ENCODE peak calls at places on chromosomes 2 and 18, in four cellular contexts. K is hepatocyte; C is CD8-positive, alpha-beta memory T cell; H is CD8-positive, alpha-beta T cell. Z is an unnamed sample.

GRCh38 chr2:137223722-137224121 is 458.4 kb downstream of the THSD7B start:
- DNase-seq in K (no peak), C (no peak), H (no peak), Z (no peak)

GRCh38 chr2:75560022-75560767 is 544 bp downstream of the EVA1A start:
- DNase-seq in K (peak; percentile 45), C (no peak), H (no peak), Z (no peak)

GRCh38 chr2:200655918-200656580 is 70.2 kb downstream of the AOX1 start:
- DNase-seq in K (no peak), C (no peak), H (no peak), Z (no peak)

GRCh38 chr2:112161431-112162145 is 23.4 kb downstream of the FBLN7 start:
- DNase-seq in K (no peak), C (no peak), H (no peak), Z (no peak)

GRCh38 chr2:152537252-152537651 is 180.0 kb downstream of the PRPF40A start:
- DNase-seq in K (no peak), C (no peak), H (no peak), Z (no peak)

GRCh38 chr2:238523158-238524110 is 96.7 kb downstream of the ASB1 start:
- DNase-seq in K (peak; percentile 49), C (no peak), H (no peak), Z (no peak)

GRCh38 chr2:227817940-227818568 is 4.4 kb downstream of the CCL20 start:
- DNase-seq in K (peak; percentile 93), C (peak; percentile 61), H (peak; percentile 55), Z (peak; percentile 100)

GRCh38 chr2:11767779-11768178 is 21.3 kb downstream of the LPIN1 start:
- DNase-seq in K (no peak), C (no peak), H (no peak), Z (no peak)

GRCh38 chr2:143525536-143525935 is 396.3 kb downstream of the ARHGAP15 start:
- DNase-seq in K (no peak), C (no peak), H (no peak), Z (no peak)

GRCh38 chr2:143528021-143528420 is 398.8 kb downstream of the ARHGAP15 start:
- DNase-seq in K (no peak), C (no peak), H (no peak), Z (no peak)

GRCh38 chr2:143525006-143525405 is 395.8 kb downstream of the ARHGAP15 start:
- DNase-seq in K (peak; percentile 19), C (no peak), H (no peak), Z (no peak)

GRCh38 chr2:143530753-143531152 is 401.5 kb downstream of the ARHGAP15 start:
- DNase-seq in K (peak; percentile 41), C (no peak), H (no peak), Z (no peak)

DNA sequence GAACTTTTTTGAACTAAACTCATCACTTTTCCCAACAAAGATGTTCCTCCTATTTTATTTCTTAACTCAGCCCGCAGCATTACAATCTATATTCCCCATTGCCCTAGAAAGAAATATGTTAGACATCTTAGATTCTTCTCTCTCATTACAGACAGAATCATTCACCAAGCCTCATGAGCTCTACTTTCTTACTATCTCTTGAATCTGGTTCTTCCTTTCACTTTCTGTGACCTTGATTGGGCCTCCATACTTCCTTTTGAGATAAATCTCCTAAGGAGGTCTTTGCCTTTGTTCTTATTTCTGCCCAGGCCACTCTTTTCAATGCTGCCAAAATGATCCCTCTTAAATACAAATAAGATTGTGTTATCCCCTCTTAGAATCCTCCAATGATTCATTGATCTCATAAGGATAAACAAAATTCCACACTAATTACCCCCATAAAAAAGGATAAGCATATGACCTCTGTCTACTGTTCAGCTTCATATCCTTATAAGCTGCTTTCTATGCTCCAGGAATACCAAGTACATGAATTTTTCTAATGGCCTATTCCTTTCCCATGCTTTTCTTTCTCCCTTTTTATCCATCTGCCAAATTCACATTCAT is 400.0 kb downstream of the ARHGAP15 start:
- DNase-seq in K (no peak), C (no peak), H (no peak), Z (no peak)
- H3K36me3 ChIP-seq in K (no peaks in the 10 kb centered on the region), C (peaks cover 8% of the 10 kb centered on the region), H (peaks cover 5% of the 10 kb centered on the region), Z (no peaks in the 10 kb centered on the region)

DNA sequence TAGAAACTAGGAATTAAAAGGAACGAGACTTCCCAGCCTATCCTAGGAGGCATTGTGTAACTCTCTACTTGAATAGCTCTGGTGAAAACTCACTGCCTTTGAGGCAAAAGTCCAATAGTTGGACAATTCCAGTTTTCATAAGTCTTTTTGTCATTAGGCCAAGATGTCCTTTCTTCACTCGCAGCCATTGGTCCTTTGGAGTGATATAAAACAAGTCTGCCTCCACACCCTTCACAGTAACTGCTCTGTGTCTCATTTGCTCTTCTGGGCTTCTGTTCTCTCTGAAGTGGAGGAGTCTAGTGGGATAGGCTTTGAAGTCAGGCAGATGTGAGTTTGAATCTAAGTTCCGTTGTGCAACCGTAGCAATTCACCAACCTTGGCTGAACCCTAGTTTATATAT is 28.2 kb downstream of the ANTXR1 start:
- DNase-seq in K (no peak), C (no peak), H (no peak), Z (no peak)
- H3K27ac ChIP-seq in K (no peak overlapping the region), C (no peak overlapping the region), H (no peak overlapping the region), Z (peak overlapping the region; percentile 35)

DNA sequence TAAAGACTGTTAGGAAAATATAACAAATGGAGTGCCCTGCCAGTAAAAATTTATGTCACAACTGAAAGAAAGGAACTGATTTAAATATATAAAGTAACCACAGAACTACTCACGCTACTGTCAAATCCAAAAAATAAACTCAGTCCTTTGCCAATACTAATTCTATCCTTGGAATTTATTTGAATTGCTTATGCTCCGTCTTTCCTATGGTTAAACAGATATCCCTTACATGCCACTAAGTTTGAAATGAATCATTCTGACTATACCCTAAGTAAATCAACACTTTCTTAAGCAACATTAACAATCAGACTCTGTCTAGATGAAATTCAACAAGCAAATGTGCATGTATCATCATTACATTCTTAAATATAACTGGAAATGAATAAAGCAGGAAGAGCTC is 9.8 kb downstream of the HNRNPLL start:
- DNase-seq in K (no peak), C (no peak), H (no peak), Z (no peak)
- H3K4me1 ChIP-seq in K (peaks cover 2% of the 10 kb centered on the region), C (peaks cover 10% of the 10 kb centered on the region), H (no peaks in the 10 kb centered on the region), Z (peaks cover 83% of the 10 kb centered on the region)

DNA sequence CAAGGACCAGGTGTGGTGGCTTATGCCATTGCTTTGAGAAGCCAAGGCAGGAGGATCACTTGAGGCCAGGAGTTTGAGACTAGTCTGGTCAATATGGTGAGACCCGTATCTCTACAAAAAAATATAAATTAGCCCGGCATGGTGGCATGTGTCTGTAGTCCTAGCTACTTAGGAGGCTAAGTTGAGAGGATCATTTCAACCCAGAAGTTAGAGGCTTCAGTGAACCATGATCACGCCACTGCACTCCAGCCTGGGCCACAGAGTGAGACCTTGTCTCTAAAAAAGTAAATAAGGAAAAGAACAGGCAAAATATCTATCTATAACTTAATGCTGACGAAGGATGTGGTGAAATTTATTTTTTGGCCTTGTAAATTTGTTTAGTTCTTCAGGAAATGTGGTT is 78.1 kb downstream of the UGGT1 start:
- DNase-seq in K (no peak), C (no peak), H (no peak), Z (no peak)
- H3K36me3 ChIP-seq in K (no peaks in the 10 kb centered on the region), C (peaks cover 60% of the 10 kb centered on the region), H (peaks cover 39% of the 10 kb centered on the region), Z (peaks cover 46% of the 10 kb centered on the region)

DNA sequence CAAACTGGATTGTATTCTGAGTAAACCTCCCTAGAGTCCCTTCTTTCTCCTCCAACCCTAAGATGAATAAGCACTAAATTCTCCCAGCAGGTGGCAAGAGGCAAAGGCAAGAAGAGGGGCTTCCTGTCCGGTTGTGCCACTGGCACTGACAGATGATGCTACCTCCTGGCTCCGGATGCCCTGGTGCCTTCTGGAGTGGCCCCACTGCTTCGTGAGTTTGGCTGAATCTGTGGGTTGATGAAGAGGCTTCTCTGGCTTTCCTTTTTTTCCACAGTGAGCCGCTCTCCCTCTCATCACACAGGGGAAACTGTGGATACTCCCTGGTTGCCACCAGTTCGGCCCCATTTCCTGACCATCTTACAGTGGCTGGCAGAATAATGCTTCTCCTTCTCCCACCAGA is 404.7 kb downstream of the GALR1 start:
- DNase-seq in K (no peak), C (no peak), H (no peak), Z (no peak)
- H3K27ac ChIP-seq in K (no peak overlapping the region), C (no peak overlapping the region), H (no peak overlapping the region), Z (no peak overlapping the region)

GRCh38 chr18:79817607-79817998 is 19.9 kb downstream of the KCNG2 start:
- DNase-seq in K (no peak), C (no peak), H (no peak), Z (no peak)

GRCh38 chr18:79818036-79818435 is 20.3 kb downstream of the KCNG2 start:
- DNase-seq in K (no peak), C (no peak), H (no peak), Z (no peak)

GRCh38 chr18:79818631-79819030 is 20.9 kb downstream of the KCNG2 start:
- DNase-seq in K (no peak), C (no peak), H (no peak), Z (no peak)

GRCh38 chr18:79819064-79819725 is 21.5 kb downstream of the KCNG2 start:
- DNase-seq in K (no peak), C (no peak), H (no peak), Z (no peak)

GRCh38 chr18:79819951-79820351 is 22.2 kb downstream of the KCNG2 start:
- DNase-seq in K (no peak), C (no peak), H (no peak), Z (no peak)
- H3K4me1 ChIP-seq in K (no peaks in the 10 kb centered on the region), C (no peaks in the 10 kb centered on the region), H (peaks cover 6% of the 10 kb centered on the region), Z (no peaks in the 10 kb centered on the region)

Z was measured in thoracic aorta.